ENCODE peak calls at places on chromosome 20, in six cellular contexts. S is stimulated activated CD8-positive, alpha-beta memory T cell treated with anti-CD3 and anti-CD28 coated beads, Interleukin-7, amount 100 ng/mL, for 24 hours; F is NCI-H69; P is NCI-H1417; G is epithelial cell of prostate; J is GM04504. T is an unnamed sample.

GRCh38 chr20:6956056-6956455 is 188.6 kb downstream of the BMP2 start:
- DNase-seq in S (no peak), F (no peak), P (no peak), G (no peak), J (no peak), T (no peak)

GRCh38 chr20:4471221-4471620 is 250.5 kb upstream of the PRND start:
- DNase-seq in S (no peak), F (no peak), P (no peak), G (no peak), J (peak), T (no peak)

GRCh38 chr20:51022803-51023616 is at the start of gene KCNG1:
- DNase-seq in S (peak), F (peak), P (peak), G (peak), J (peak), T (peak)

GRCh38 chr20:38806855-38807655 is 1.6 kb downstream of the PPP1R16B start:
- DNase-seq in S (peak), F (peak), P (peak), G (no peak), J (no peak), T (no peak)

GRCh38 chr20:63127700-63128364 is 88.1 kb downstream of the YTHDF1 start:
- DNase-seq in S (no peak), F (no peak), P (no peak), G (no peak), J (no peak), T (peak)

GRCh38 chr20:14444106-14444505 is 106.7 kb upstream of the FLRT3 start:
- DNase-seq in S (no peak), F (no peak), P (no peak), G (no peak), J (no peak), T (no peak)

GRCh38 chr20:44533928-44534327 is 12.1 kb upstream of the SERINC3 start:
- DNase-seq in S (no peak), F (no peak), P (no peak), G (no peak), J (no peak), T (no peak)

GRCh38 chr20:20410678-20411077 is 42.8 kb downstream of the INSM1 start:
- DNase-seq in S (no peak), F (peak), P (peak), G (no peak), J (no peak), T (no peak)

GRCh38 chr20:3163099-3164042 is 3.7 kb upstream of the FASTKD5 start:
- DNase-seq in S (no peak), F (peak), P (no peak), G (no peak), J (no peak), T (peak)

GRCh38 chr20:14062786-14063185 is 67.5 kb downstream of the MACROD2 start:
- DNase-seq in S (no peak), F (no peak), P (no peak), G (peak), J (no peak), T (no peak)

GRCh38 chr20:35320396-35321126 is 28.3 kb upstream of the FAM83C start:
- DNase-seq in S (no peak), F (peak), P (no peak), G (no peak), J (no peak), T (no peak)

GRCh38 chr20:34112600-34113061 is 588 bp upstream of the EIF2S2 start:
- DNase-seq in S (peak), F (peak), P (peak), G (no peak), J (no peak), T (no peak)

GRCh38 chr20:39879296-39879695 is 809.7 kb downstream of the MAFB start:
- DNase-seq in S (no peak), F (peak), P (no peak), G (no peak), J (no peak), T (no peak)

GRCh38 chr20:44609006-44609510 is 26.7 kb downstream of the PKIG start:
- DNase-seq in S (no peak), F (no peak), P (no peak), G (no peak), J (no peak), T (no peak)

GRCh38 chr20:4574356-4574690 is 147.4 kb upstream of the PRND start:
- DNase-seq in S (no peak), F (no peak), P (no peak), G (no peak), J (no peak), T (no peak)

GRCh38 chr20:31860431-31861345 is 9.6 kb downstream of the DUSP15 start:
- DNase-seq in S (no peak), F (peak), P (peak), G (peak), J (no peak), T (peak)

GRCh38 chr20:2822073-2822472 is 5.9 kb downstream of the TMEM239 start:
- DNase-seq in S (no peak), F (peak), P (peak), G (no peak), J (no peak), T (no peak)

GRCh38 chr20:63944078-63944941 is 11.9 kb downstream of the UCKL1 start:
- DNase-seq in S (no peak), F (no peak), P (no peak), G (no peak), J (no peak), T (no peak)

GRCh38 chr20:11917663-11918062 is at the start of gene BTBD3:
- DNase-seq in S (no peak), F (peak), P (peak), G (no peak), J (peak), T (no peak)

GRCh38 chr20:354298-354977 is 7.5 kb downstream of the NRSN2 start:
- DNase-seq in S (peak), F (peak), P (peak), G (no peak), J (peak), T (peak)

GRCh38 chr20:45301824-45302251 is 4.8 kb upstream of the RBPJL start:
- DNase-seq in S (no peak), F (no peak), P (no peak), G (no peak), J (no peak), T (no peak)

GRCh38 chr20:19451591-19452295 is 239.3 kb downstream of the SLC24A3 start:
- DNase-seq in S (no peak), F (no peak), P (no peak), G (no peak), J (no peak), T (no peak)

GRCh38 chr20:40678286-40678835 is 10.7 kb downstream of the MAFB start:
- DNase-seq in S (no peak), F (no peak), P (peak), G (no peak), J (no peak), T (no peak)

GRCh38 chr20:48236485-48237055 is 451.3 kb upstream of the SULF2 start:
- DNase-seq in S (no peak), F (peak), P (no peak), G (no peak), J (no peak), T (no peak)

GRCh38 chr20:25318471-25319240 is 70.8 kb downstream of the PYGB start:
- DNase-seq in S (no peak), F (no peak), P (no peak), G (no peak), J (no peak), T (peak)

GRCh38 chr20:48231253-48231652 is 446.0 kb upstream of the SULF2 start:
- DNase-seq in S (no peak), F (no peak), P (no peak), G (no peak), J (no peak), T (peak)

T was measured in aorta.